ENCODE peak calls at places on chromosomes 5 and 9, in five cellular contexts. D is ACHN, C is nucleus accumbens, E is glutamatergic neuron, O is NCI-H82. A is an unnamed sample.

GRCh38 chr5:178672635-178673034 is 45.8 kb upstream of the CLK4 start:
- DNase-seq in D (no peak), C (no peak), E (no peak), O (no peak), A (no peak)

GRCh38 chr9:108746864-108747263 is 108.9 kb downstream of the ACTL7B start:
- DNase-seq in D (no peak), C (no peak), E (no peak), O (peak; percentile 96), A (no peak)

GRCh38 chr5:125700380-125700856 is 722.8 kb upstream of the GRAMD2B start:
- DNase-seq in D (peak; percentile 62), C (no peak), E (peak; percentile 49), O (peak; percentile 2), A (no peak)

GRCh38 chr9:69809304-69809863 is 11.2 kb upstream of the CFAP95 start:
- DNase-seq in D (peak; percentile 26), C (no peak), E (no peak), O (peak; percentile 21), A (no peak)

GRCh38 chr9:4141201-4141750 is 158.6 kb downstream of the GLIS3 start:
- DNase-seq in D (no peak), C (no peak), E (no peak), O (no peak), A (no peak)

GRCh38 chr5:170312666-170313065 is 15.1 kb upstream of the LCP2 start:
- DNase-seq in D (no peak), C (no peak), E (no peak), O (no peak), A (no peak)

GRCh38 chr5:177458912-177459350 is 12.3 kb downstream of the PRR7 start:
- DNase-seq in D (no peak), C (peak; percentile 56), E (peak; percentile 58), O (peak; percentile 39), A (peak; percentile 87)

GRCh38 chr5:149831492-149831891 is 101.4 kb downstream of the PPARGC1B start:
- DNase-seq in D (peak; percentile 18), C (no peak), E (no peak), O (no peak), A (no peak)

GRCh38 chr5:115424030-115424429 is 120.5 kb downstream of the FEM1C start:
- DNase-seq in D (no peak), C (no peak), E (no peak), O (peak; percentile 1), A (no peak)

GRCh38 chr5:167802755-167803431 is 488.6 kb upstream of the WWC1 start:
- DNase-seq in D (no peak), C (no peak), E (no peak), O (no peak), A (no peak)

GRCh38 chr5:125408582-125409069 is 662.2 kb upstream of the ZNF608 start:
- DNase-seq in D (peak; percentile 88), C (no peak), E (no peak), O (no peak), A (no peak)

GRCh38 chr5:177475563-177476427 is 2.4 kb upstream of the DBN1 start:
- DNase-seq in D (no peak), C (no peak), E (no peak), O (no peak), A (peak; percentile 64)

GRCh38 chr5:168883253-168883880 is 304.2 kb upstream of the PANK3 start:
- DNase-seq in D (no peak), C (no peak), E (peak; percentile 34), O (no peak), A (no peak)

GRCh38 chr5:103059525-103059924 is 60.4 kb downstream of the GIN1 start:
- DNase-seq in D (no peak), C (no peak), E (no peak), O (no peak), A (no peak)

GRCh38 chr5:179762781-179763176 is 30.2 kb downstream of the MAML1 start:
- DNase-seq in D (no peak), C (no peak), E (no peak), O (no peak), A (no peak)

GRCh38 chr9:20630241-20630943 is 8.1 kb upstream of the MLLT3 start:
- DNase-seq in D (no peak), C (no peak), E (no peak), O (no peak), A (no peak)

GRCh38 chr9:125145425-125145824 is 2.1 kb upstream of the SCAI start:
- DNase-seq in D (no peak), C (no peak), E (no peak), O (no peak), A (no peak)

GRCh38 chr5:76413746-76414145 is 10.7 kb downstream of the IQGAP2 start:
- DNase-seq in D (no peak), C (no peak), E (no peak), O (no peak), A (no peak)

GRCh38 chr9:21450733-21451394 is 10.6 kb downstream of the IFNA1 start:
- DNase-seq in D (no peak), C (no peak), E (no peak), O (no peak), A (no peak)

A was measured in putamen.